ENCODE peak calls at places on chromosomes 12 and 14, in ten cellular contexts. H, A, F, G, O, N, P, W, E and B are unnamed samples.

GRCh38 chr14:80364274-80364673 is 153.0 kb upstream of the DIO2 start:
- DNase-seq in H (no peak), A (peak), F (no peak), G (peak), O (peak), N (peak), P (no peak), W (no peak), E (peak), B (peak)

GRCh38 chr14:78070344-78070743 is 99.8 kb upstream of the NRXN3 start:
- DNase-seq in H (no peak), A (no peak), F (no peak), G (no peak), O (no peak), N (no peak), P (no peak), W (no peak), E (no peak), B (no peak)

GRCh38 chr14:75454963-75455546 is 27.2 kb downstream of the JDP2 start:
- DNase-seq in H (no peak), A (peak), F (peak), G (peak), O (no peak), N (peak), P (peak), W (no peak), E (peak), B (peak)

GRCh38 chr12:113040722-113041168 is 15.8 kb upstream of the DTX1 start:
- DNase-seq in H (no peak), A (peak), F (peak), G (peak), O (no peak), N (peak), P (no peak), W (no peak), E (peak), B (no peak)

GRCh38 chr12:83753882-83754281 is 1067.2 kb downstream of the TMTC2 start:
- DNase-seq in H (no peak), A (no peak), F (no peak), G (no peak), O (no peak), N (no peak), P (no peak), W (no peak), E (no peak), B (no peak)

GRCh38 chr12:4320287-4320858 is 640 bp upstream of the TIGAR start:
- DNase-seq in H (no peak), A (no peak), F (no peak), G (no peak), O (no peak), N (no peak), P (no peak), W (no peak), E (no peak), B (no peak)

GRCh38 chr12:110639336-110640178 is 25.6 kb downstream of the TCTN1 start:
- DNase-seq in H (no peak), A (peak), F (no peak), G (peak), O (no peak), N (peak), P (no peak), W (no peak), E (peak), B (peak)

GRCh38 chr14:100591453-100592371 is 4.5 kb upstream of the BEGAIN start:
- DNase-seq in H (no peak), A (no peak), F (no peak), G (no peak), O (no peak), N (no peak), P (no peak), W (no peak), E (no peak), B (no peak)

GRCh38 chr12:66550626-66551025 is 128.2 kb downstream of the GRIP1 start:
- DNase-seq in H (no peak), A (no peak), F (no peak), G (no peak), O (no peak), N (no peak), P (no peak), W (no peak), E (no peak), B (no peak)

GRCh38 chr14:95048771-95049312 is 108.5 kb downstream of the DICER1 start:
- DNase-seq in H (no peak), A (no peak), F (peak), G (no peak), O (no peak), N (no peak), P (no peak), W (no peak), E (no peak), B (no peak)

GRCh38 chr14:101980700-101981099 is 16.3 kb downstream of the DYNC1H1 start:
- DNase-seq in H (no peak), A (peak), F (peak), G (peak), O (peak), N (peak), P (peak), W (no peak), E (peak), B (peak)

GRCh38 chr14:95142208-95142607 is 15.1 kb downstream of the DICER1 start:
- DNase-seq in H (no peak), A (no peak), F (no peak), G (no peak), O (no peak), N (no peak), P (no peak), W (no peak), E (no peak), B (no peak)

GRCh38 chr14:54338696-54339317 is 58.0 kb upstream of the CDKN3 start:
- DNase-seq in H (no peak), A (peak), F (no peak), G (peak), O (no peak), N (peak), P (no peak), W (no peak), E (peak), B (peak)

GRCh38 chr12:70555081-70555480 is 82.1 kb downstream of the PTPRB start:
- DNase-seq in H (no peak), A (no peak), F (no peak), G (no peak), O (no peak), N (no peak), P (no peak), W (peak), E (no peak), B (no peak)

GRCh38 chr12:6635375-6635855 is 344 bp downstream of the LPAR5 start:
- DNase-seq in H (peak), A (no peak), F (no peak), G (no peak), O (peak), N (no peak), P (no peak), W (no peak), E (no peak), B (peak)

GRCh38 chr14:104685216-104685997 is 4.0 kb upstream of the INF2 start:
- DNase-seq in H (peak), A (no peak), F (no peak), G (no peak), O (no peak), N (no peak), P (no peak), W (no peak), E (no peak), B (no peak)

GRCh38 chr14:93003945-93004698 is 81.2 kb downstream of the CHGA start:
- DNase-seq in H (no peak), A (no peak), F (peak), G (peak), O (no peak), N (no peak), P (no peak), W (no peak), E (peak), B (no peak)

GRCh38 chr12:13428538-13429265 is 232.2 kb downstream of the EMP1 start:
- DNase-seq in H (no peak), A (no peak), F (peak), G (no peak), O (no peak), N (no peak), P (no peak), W (no peak), E (peak), B (no peak)

GRCh38 chr12:76927170-76927784 is 48.5 kb upstream of the CSRP2 start:
- DNase-seq in H (peak), A (peak), F (peak), G (peak), O (peak), N (peak), P (no peak), W (peak), E (peak), B (peak)
- TF ChIP-seq CTCF in H (peak), A (peak), F (peak), G (peak), O (peak), N (peak), P (peak), W (peak), E (peak), B (peak)

DNA sequence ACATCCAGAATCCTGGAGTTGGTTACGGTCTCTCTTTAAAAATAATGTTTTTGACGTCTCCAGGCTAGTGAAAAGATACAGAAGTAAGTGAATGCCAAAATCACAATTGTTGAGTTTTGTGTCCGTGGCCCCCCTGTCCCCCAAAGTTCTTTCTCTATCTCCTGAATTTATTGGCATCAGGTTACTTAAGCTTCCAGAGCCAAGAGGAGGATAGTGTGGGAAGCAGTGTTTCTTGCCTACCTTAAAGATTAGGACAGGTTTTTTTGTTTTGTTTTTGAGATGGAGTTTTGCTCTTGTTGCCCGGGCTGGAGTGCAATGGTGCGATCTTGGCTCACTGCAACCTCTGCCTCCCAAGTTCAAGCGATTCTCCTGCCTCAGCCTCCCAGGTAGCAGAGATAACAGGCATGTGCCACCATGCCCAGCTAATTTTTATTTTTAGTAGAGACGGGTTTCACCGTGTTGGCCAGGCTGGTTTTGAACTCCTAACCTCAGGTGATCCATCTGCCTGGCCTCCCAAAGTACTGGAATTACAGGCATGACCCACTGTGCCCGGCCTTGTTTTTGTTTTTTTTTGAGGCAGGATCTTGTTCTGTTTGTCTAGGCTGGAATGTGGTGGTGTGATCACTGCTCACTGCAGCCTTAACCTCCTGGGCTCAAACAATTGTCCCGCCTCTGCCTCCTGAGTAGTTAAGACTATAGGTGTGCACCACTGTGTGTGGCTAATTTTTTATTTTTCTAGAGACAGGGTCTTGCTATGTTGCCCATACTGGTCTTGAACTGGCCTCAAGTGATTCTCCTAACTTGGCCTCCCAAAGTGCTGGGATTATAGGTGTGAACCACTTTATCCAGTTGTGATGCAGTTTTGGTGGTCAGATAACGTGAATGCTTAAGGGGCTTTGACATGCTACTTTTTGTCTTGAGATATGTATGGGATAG is 5.4 kb downstream of the SRSF5 start:
- DNase-seq in H (no peak), A (no peak), F (no peak), G (no peak), O (no peak), N (no peak), P (no peak), W (no peak), E (no peak), B (no peak)
- TF ChIP-seq CTCF in H (no peak), A (no peak), F (no peak), G (no peak), O (no peak), N (no peak), P (no peak), W (no peak), E (no peak), B (no peak)

GRCh38 chr14:97301931-97302559 is 504.9 kb downstream of the VRK1 start:
- DNase-seq in H (no peak), A (no peak), F (no peak), G (no peak), O (no peak), N (no peak), P (no peak), W (no peak), E (no peak), B (peak)
- TF ChIP-seq CTCF in H (no peak), A (no peak), F (no peak), G (no peak), O (no peak), N (no peak), P (no peak), W (no peak), E (no peak), B (no peak)

DNA sequence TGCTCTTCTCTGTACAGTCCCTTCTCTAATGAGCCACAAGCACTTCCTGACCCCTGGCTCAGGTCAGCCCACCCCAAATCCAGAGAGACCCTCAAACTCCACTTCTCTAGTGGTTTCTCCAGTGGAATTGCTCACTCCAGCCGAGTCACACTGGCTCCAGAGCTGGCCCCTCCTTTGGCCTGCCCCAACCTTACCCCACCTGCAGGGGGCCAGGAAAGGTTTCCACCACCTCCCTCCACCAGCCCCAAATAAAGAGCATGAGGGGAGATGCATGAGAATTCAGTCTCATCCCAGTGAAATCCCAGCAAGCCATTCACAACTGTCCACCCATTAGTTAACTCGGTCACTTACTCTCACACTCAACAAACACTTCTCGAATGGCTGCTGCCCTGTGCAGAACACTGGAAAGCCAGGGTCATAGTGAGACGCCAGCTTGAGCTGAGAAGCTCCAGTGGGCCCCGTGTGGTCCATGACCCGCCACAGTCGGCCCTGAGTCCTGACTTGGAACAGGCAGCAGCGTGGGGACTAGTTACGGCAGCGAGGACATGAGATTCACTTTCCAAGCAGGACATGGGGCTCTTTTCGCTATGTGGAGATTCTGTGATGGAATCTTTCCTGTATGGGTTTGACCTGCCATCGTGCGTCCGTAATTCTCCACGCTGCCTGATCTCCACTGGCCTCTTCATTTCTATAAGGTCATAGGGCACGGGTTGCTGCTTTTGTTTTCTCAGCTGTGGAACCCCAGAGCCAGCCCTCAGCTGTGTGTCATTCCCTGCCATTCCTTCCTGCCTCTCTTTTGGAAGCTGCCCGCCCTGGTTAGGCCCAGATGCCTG is 44.2 kb downstream of the SLC6A12 start:
- DNase-seq in H (no peak), A (no peak), F (no peak), G (no peak), O (no peak), N (no peak), P (no peak), W (peak), E (no peak), B (no peak)
- TF ChIP-seq CTCF in H (no peak), A (peak), F (no peak), G (no peak), O (no peak), N (peak), P (no peak), W (peak), E (no peak), B (peak)

DNA sequence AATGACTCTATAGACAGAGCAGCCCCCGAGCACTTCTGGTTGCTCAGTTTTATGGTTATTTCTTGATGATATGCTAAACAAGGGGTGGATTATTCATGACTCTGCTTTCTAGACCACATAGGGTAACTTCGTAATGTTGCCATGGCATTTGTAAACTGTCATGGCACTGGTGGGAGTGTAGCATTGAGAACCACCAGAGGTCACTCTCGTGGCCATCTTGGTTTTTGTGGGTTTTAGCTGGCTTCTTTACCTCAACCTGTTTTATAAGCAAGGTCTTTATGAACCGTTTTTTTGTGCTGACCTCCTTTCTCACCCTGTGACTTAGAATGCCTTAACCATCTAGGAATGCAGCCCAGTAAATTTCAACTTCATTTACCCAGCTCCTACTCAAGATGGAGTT is 1036.2 kb upstream of the FLRT2 start:
- DNase-seq in H (no peak), A (no peak), F (no peak), G (peak), O (no peak), N (peak), P (no peak), W (no peak), E (no peak), B (no peak)
- TF ChIP-seq CTCF in H (no peak), A (no peak), F (no peak), G (peak), O (no peak), N (no peak), P (no peak), W (no peak), E (no peak), B (no peak)

GRCh38 chr14:69241577-69241976 is 18.4 kb upstream of the GALNT16 start:
- DNase-seq in H (no peak), A (no peak), F (no peak), G (no peak), O (no peak), N (no peak), P (no peak), W (no peak), E (peak), B (no peak)

GRCh38 chr14:69237584-69237983 is 22.4 kb upstream of the GALNT16 start:
- DNase-seq in H (no peak), A (no peak), F (no peak), G (no peak), O (no peak), N (no peak), P (no peak), W (no peak), E (no peak), B (no peak)

GRCh38 chr14:69242311-69243224 is 17.4 kb upstream of the GALNT16 start:
- DNase-seq in H (peak), A (peak), F (peak), G (peak), O (peak), N (peak), P (no peak), W (peak), E (peak), B (peak)

GRCh38 chr14:69238883-69239282 is 21.1 kb upstream of the GALNT16 start:
- DNase-seq in H (no peak), A (no peak), F (no peak), G (no peak), O (no peak), N (no peak), P (no peak), W (no peak), E (no peak), B (no peak)

GRCh38 chr14:69240527-69241173 is 19.3 kb upstream of the GALNT16 start:
- DNase-seq in H (no peak), A (no peak), F (no peak), G (no peak), O (no peak), N (no peak), P (no peak), W (no peak), E (no peak), B (no peak)
- TF ChIP-seq CTCF in H (no peak), A (no peak), F (no peak), G (no peak), O (no peak), N (no peak), P (no peak), W (no peak), E (no peak), B (no peak)

DNA sequence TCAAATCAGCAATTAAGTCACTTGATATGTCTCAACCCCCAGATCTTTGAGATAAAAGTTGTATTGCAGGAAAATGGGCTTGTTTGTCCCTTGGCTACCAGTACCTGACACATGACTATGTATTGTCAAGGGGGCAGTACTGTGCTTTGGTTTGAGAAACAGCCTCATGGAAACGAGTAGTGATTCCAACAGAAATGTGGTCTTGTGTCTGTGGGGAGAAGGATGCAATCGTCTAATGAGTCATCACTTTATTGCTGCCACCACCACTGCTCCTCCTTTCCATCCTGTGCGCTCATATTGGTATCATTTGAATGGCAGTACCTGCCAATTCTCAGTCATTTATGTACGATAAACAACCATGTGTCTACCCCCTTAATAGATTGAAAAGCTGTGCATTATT is 72.8 kb upstream of the ARHGAP5 start:
- DNase-seq in H (no peak), A (no peak), F (no peak), G (peak), O (no peak), N (peak), P (no peak), W (no peak), E (peak), B (no peak)
- TF ChIP-seq CTCF in H (no peak), A (no peak), F (no peak), G (no peak), O (no peak), N (no peak), P (no peak), W (no peak), E (peak), B (no peak)

GRCh38 chr12:45273717-45274271 is 57.9 kb downstream of the ANO6 start:
- DNase-seq in H (no peak), A (peak), F (peak), G (peak), O (no peak), N (peak), P (no peak), W (no peak), E (peak), B (no peak)
- TF ChIP-seq CTCF in H (no peak), A (no peak), F (no peak), G (no peak), O (no peak), N (no peak), P (no peak), W (no peak), E (no peak), B (no peak)

DNA sequence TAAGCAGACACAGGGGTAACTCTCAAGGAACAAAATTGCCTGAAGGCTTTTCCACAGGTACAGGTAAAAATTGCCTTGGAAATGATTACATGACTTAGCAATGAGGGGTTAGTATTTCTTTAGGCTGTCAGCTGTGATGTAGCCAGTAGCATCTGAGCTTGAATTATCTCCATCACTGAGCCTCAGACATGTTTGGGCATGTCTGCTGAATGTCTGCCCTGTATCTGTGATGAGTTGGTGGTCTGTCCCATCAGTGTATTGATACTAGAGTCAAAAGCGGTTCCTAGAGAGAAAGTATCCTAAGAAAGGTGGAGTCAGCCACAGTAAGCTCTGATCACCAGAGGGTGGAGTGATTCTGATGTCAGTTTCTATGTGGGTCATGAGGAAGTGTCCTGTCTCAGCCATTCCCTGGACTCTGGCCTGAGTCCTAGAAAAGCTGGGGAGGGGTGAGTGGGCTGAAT is 16.2 kb downstream of the AKAP6 start:
- DNase-seq in H (no peak), A (peak), F (no peak), G (peak), O (no peak), N (peak), P (no peak), W (no peak), E (peak), B (no peak)
- TF ChIP-seq CTCF in H (no peak), A (no peak), F (no peak), G (peak), O (no peak), N (no peak), P (no peak), W (no peak), E (peak), B (no peak)

GRCh38 chr14:34496679-34497513 is 34.9 kb upstream of the SPTSSA start:
- DNase-seq in H (no peak), A (peak), F (peak), G (peak), O (no peak), N (peak), P (peak), W (peak), E (peak), B (no peak)
- TF ChIP-seq CTCF in H (no peak), A (peak), F (peak), G (peak), O (no peak), N (peak), P (no peak), W (no peak), E (peak), B (no peak)